ENCODE peak calls at places on chromosome 13, in four cellular contexts. U is EL, K is HS-27A, I is HT-29. T is an unnamed sample.

GRCh38 chr13:43298799-43299198 is 275.4 kb downstream of the DNAJC15 start:
- DNase-seq in U (no peak), K (no peak), I (no peak), T (no peak)

GRCh38 chr13:30830638-30830965 is 75.5 kb upstream of the MEDAG start:
- DNase-seq in U (peak; percentile 20), K (no peak), I (peak; percentile 41), T (no peak)

GRCh38 chr13:48000559-48001126 is 430 bp downstream of the SUCLA2 start:
- DNase-seq in U (peak; percentile 9), K (no peak), I (no peak), T (peak; percentile 58)

GRCh38 chr13:98582947-98583346 is 6.0 kb upstream of the STK24 start:
- DNase-seq in U (no peak), K (no peak), I (peak; percentile 23), T (peak; percentile 45)

GRCh38 chr13:101289764-101290163 is 126.5 kb downstream of the NALCN start:
- DNase-seq in U (peak; percentile 29), K (no peak), I (peak; percentile 25), T (peak; percentile 85)

GRCh38 chr13:83325454-83325853 is 556.8 kb downstream of the SLITRK1 start:
- DNase-seq in U (peak; percentile 80), K (peak; percentile 22), I (no peak), T (no peak)

GRCh38 chr13:111202745-111203144 is 87.6 kb downstream of the ARHGEF7 start:
- DNase-seq in U (peak; percentile 81), K (no peak), I (no peak), T (peak; percentile 80)

GRCh38 chr13:43153436-43154082 is 130.2 kb downstream of the DNAJC15 start:
- DNase-seq in U (peak; percentile 97), K (peak; percentile 58), I (no peak), T (no peak)

GRCh38 chr13:94435604-94436226 is 43.8 kb downstream of the DCT start:
- DNase-seq in U (peak; percentile 45), K (no peak), I (peak; percentile 74), T (peak; percentile 73)

GRCh38 chr13:110431851-110432294 is 124.8 kb downstream of the COL4A2 start:
- DNase-seq in U (no peak), K (no peak), I (no peak), T (peak; percentile 50)

GRCh38 chr13:59633290-59633689 is 530.4 kb downstream of the DIAPH3 start:
- DNase-seq in U (no peak), K (no peak), I (no peak), T (peak; percentile 12)

GRCh38 chr13:113808058-113808834 is 49.2 kb downstream of the TMEM255B start:
- DNase-seq in U (no peak), K (no peak), I (no peak), T (no peak)

GRCh38 chr13:28336193-28336657 is 158.7 kb downstream of the FLT1 start:
- DNase-seq in U (no peak), K (no peak), I (no peak), T (no peak)

GRCh38 chr13:21074601-21075302 is 13.4 kb upstream of the LATS2 start:
- DNase-seq in U (no peak), K (no peak), I (no peak), T (peak; percentile 14)

GRCh38 chr13:91298060-91298459 is 49.4 kb upstream of the MIR17HG start:
- DNase-seq in U (no peak), K (no peak), I (no peak), T (no peak)

GRCh38 chr13:93004919-93005318 is 221.7 kb upstream of the GPC6 start:
- DNase-seq in U (no peak), K (no peak), I (peak; percentile 16), T (no peak)

GRCh38 chr13:43390101-43390500 is 366.7 kb downstream of the DNAJC15 start:
- DNase-seq in U (no peak), K (no peak), I (no peak), T (no peak)

GRCh38 chr13:50844181-50844875 is 836 bp upstream of the DLEU7 start:
- DNase-seq in U (no peak), K (no peak), I (no peak), T (peak; percentile 40)

GRCh38 chr13:94139393-94139995 is 340.0 kb downstream of the DCT start:
- DNase-seq in U (no peak), K (no peak), I (no peak), T (no peak)

GRCh38 chr13:21526707-21527454 is 67.8 kb upstream of the ZDHHC20 start:
- DNase-seq in U (no peak), K (no peak), I (no peak), T (no peak)

GRCh38 chr13:29583073-29583785 is 12.3 kb downstream of the SLC7A1 start:
- DNase-seq in U (peak; percentile 90), K (no peak), I (no peak), T (no peak)

GRCh38 chr13:38664920-38665319 is 22.0 kb upstream of the FREM2 start:
- DNase-seq in U (no peak), K (no peak), I (no peak), T (no peak)

GRCh38 chr13:44884076-44884729 is 105.1 kb downstream of the NUFIP1 start:
- DNase-seq in U (peak; percentile 85), K (no peak), I (no peak), T (no peak)

T was measured in left kidney.